ENCODE peak calls at places on chromosome 10, in six cellular contexts. W is suprapubic skin, Y is stomach, O is body of pancreas, F is esophagus squamous epithelium, B is A549. J is an unnamed sample. For H3K4me1, the result is how much of the 10 kb centered on the place peaks cover.

GRCh38 chr10:17175551-17175950 is 25.9 kb downstream of the TRDMT1 start:
- DNase-seq in W (no peak), F (no peak), Y (no peak), O (no peak), B (no peak), J (no peak)

GRCh38 chr10:118495499-118495898 is 99.9 kb downstream of the PRLHR start:
- DNase-seq in F (no peak), W (no peak), Y (no peak), B (no peak), O (no peak), J (no peak)

GRCh38 chr10:132001238-132001977 is 19.7 kb upstream of the BNIP3 start:
- DNase-seq in Y (no peak), F (no peak), W (no peak), B (peak), O (peak), J (no peak)

GRCh38 chr10:73873843-73874215 is 526 bp downstream of the CAMK2G start:
- DNase-seq in Y (no peak), B (no peak), O (no peak), F (no peak), W (no peak), J (no peak)

GRCh38 chr10:71434760-71435394 is 38.2 kb downstream of the CDH23 start:
- DNase-seq in Y (no peak), O (no peak), F (no peak), W (no peak), B (no peak), J (peak)

GRCh38 chr10:5951167-5951711 is 26.1 kb downstream of the IL15RA start:
- DNase-seq in B (no peak), Y (peak), O (peak), W (peak), F (no peak), J (no peak)

GRCh38 chr10:70137135-70137534 is 4.5 kb upstream of the AIFM2 start:
- DNase-seq in Y (peak), O (no peak), F (no peak), W (peak), B (no peak), J (no peak)

GRCh38 chr10:130463104-130463875 is 327.1 kb downstream of the GLRX3 start:
- DNase-seq in W (no peak), Y (no peak), B (no peak), O (no peak), F (no peak), J (no peak)

GRCh38 chr10:124827474-124827873 is 25.9 kb downstream of the ABRAXAS2 start:
- DNase-seq in B (peak), O (no peak), W (no peak), Y (no peak), F (no peak), J (no peak)

GRCh38 chr10:124064158-124064603 is 29.2 kb downstream of the CHST15 start:
- DNase-seq in B (peak), Y (no peak), O (no peak), F (no peak), W (no peak), J (no peak)

GRCh38 chr10:124059552-124059951 is 33.8 kb downstream of the CHST15 start:
- DNase-seq in O (no peak), F (no peak), Y (no peak), W (no peak), B (no peak), J (no peak)

GRCh38 chr10:121459765-121460453 is 138.3 kb downstream of the FGFR2 start:
- DNase-seq in O (no peak), F (no peak), Y (no peak), W (no peak), B (no peak), J (no peak)

GRCh38 chr10:104707602-104708160 is 66.6 kb downstream of the SORCS3 start:
- DNase-seq in Y (no peak), W (no peak), O (no peak), B (no peak), F (no peak), J (no peak)

GRCh38 chr10:44201011-44201410 is 183.9 kb downstream of the CXCL12 start:
- DNase-seq in B (no peak), F (no peak), O (no peak), W (no peak), Y (no peak), J (no peak)

GRCh38 chr10:277963-278362 is 142.7 kb downstream of the ZMYND11 start:
- DNase-seq in B (no peak), O (no peak), F (no peak), W (no peak), Y (no peak), J (no peak)

DNA sequence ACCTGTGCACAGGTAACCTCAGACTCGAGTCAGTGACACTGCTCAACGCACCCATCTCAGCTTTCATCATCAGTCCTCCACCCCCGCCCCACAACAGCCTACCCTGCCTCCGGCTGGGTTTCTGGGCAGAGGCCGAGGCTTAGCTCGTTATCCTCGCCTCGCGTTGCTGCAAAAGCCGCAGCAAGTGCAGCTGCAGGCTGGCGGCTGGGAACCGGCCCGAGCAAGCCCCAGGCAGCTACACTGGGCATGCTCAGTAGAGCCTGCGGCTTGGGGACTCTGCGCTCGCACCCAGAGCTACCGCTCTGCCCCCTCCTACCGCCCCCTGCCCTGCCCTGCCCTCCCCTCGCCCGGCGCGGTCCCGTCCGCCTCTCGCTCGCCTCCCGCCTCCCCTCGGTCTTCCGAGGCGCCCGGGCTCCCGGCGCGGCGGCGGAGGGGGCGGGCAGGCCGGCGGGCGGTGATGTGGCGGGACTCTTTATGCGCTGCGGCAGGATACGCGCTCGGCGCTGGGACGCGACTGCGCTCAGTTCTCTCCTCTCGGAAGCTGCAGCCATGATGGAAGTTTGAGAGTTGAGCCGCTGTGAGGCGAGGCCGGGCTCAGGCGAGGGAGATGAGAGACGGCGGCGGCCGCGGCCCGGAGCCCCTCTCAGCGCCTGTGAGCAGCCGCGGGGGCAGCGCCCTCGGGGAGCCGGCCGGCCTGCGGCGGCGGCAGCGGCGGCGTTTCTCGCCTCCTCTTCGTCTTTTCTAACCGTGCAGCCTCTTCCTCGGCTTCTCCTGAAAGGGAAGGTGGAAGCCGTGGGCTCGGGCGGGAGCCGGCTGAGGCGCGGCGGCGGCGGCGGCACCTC is at the start of the genes KLLN and PTEN:
- DNase-seq in Y (peak), W (peak), O (peak), B (peak), F (peak), J (peak)
- TF ChIP-seq POLR2A in Y (no peak), W (peak), O (peak), B (peak), F (peak), J (peak)

GRCh38 chr10:60733189-60733815 is 45.0 kb upstream of the CDK1 start:
- DNase-seq in F (no peak), B (peak), O (peak), Y (peak), W (peak), J (peak)
- H3K4me1 ChIP-seq in F (under half), B (under half), O (under half), Y (under half), W (under half), J (under half)

GRCh38 chr10:1632141-1632540 is 105.2 kb downstream of the ADARB2 start:
- DNase-seq in Y (no peak), W (no peak), F (no peak), B (no peak), O (no peak), J (no peak)

GRCh38 chr10:1632596-1632995 is 104.7 kb downstream of the ADARB2 start:
- DNase-seq in F (no peak), O (no peak), Y (no peak), B (no peak), W (no peak), J (no peak)

GRCh38 chr10:1629326-1630036 is 107.8 kb downstream of the ADARB2 start:
- DNase-seq in F (no peak), Y (no peak), O (no peak), W (no peak), B (no peak), J (no peak)

GRCh38 chr10:1633783-1634182 is 103.5 kb downstream of the ADARB2 start:
- DNase-seq in F (no peak), O (no peak), Y (no peak), B (no peak), W (no peak), J (no peak)

GRCh38 chr10:1631282-1631681 is 106.0 kb downstream of the ADARB2 start:
- DNase-seq in Y (no peak), O (no peak), W (no peak), B (no peak), F (no peak), J (no peak)
- TF ChIP-seq POLR2A in Y (no peak), O (no peak), W (no peak), B (no peak), F (no peak), J (no peak)

GRCh38 chr10:103181244-103181643 is 11.8 kb downstream of the NT5C2 start:
- DNase-seq in Y (no peak), B (no peak), O (no peak), F (no peak), W (no peak), J (no peak)
- H3K4me1 ChIP-seq in Y (under half), B (half or more), O (under half), F (under half), W (under half), J (under half)

DNA sequence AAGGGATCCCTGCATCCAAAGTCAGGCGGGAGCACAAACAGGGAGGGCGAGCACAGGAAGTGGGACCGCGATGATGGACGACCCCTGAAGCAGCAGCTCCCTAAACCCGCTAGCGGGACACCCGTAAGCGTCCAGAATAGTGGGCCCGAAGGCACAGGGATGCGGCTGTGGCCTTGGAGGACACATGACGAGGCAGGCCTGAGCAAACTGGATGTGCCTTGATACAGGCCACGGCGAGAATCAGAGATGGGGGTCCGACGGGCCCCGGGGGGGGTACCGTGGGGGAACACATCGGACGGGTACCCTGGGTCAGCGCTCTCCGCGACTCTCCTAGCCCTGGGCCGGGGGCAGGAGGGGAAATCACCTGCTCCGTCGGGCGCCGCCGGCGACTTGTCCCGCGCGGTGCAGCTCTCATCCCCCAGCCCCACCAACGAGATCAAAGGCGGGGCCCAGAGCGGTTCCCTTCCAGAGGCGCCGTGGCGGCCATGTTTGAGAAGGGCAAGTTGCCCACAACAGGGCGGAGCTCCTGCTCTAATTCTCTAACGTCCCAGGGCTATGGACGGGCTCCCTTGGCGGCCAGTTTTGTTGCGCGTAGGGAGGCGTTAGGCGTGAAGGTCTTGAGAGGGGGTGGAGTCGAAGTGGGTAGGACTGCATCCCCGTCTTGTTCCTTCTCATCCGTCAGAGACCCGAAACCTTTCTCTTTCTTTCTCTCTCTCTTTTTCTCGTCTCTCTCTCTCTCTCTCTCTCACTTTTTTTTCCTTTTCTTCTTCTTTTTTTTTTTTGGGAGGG is at the start of gene CUEDC2:
- DNase-seq in W (peak), O (peak), B (peak), Y (peak), F (peak), J (peak)
- TF ChIP-seq POLR2A in W (no peak), O (peak), B (peak), Y (no peak), F (peak), J (no peak)

GRCh38 chr10:86798030-86798429 is 41.6 kb downstream of the BMPR1A start:
- DNase-seq in Y (no peak), B (no peak), W (no peak), F (no peak), O (no peak), J (no peak)

GRCh38 chr10:86801995-86802394 is 45.6 kb downstream of the BMPR1A start:
- DNase-seq in O (no peak), F (no peak), Y (no peak), B (no peak), W (no peak), J (no peak)

GRCh38 chr10:86799188-86799845 is 42.9 kb downstream of the BMPR1A start:
- DNase-seq in B (no peak), Y (no peak), O (no peak), W (no peak), F (no peak), J (no peak)

GRCh38 chr10:86795353-86795752 is 38.9 kb downstream of the BMPR1A start:
- DNase-seq in O (no peak), W (no peak), Y (no peak), F (no peak), B (peak), J (no peak)

GRCh38 chr10:86798636-86799035 is 42.2 kb downstream of the BMPR1A start:
- DNase-seq in F (no peak), O (no peak), W (no peak), B (no peak), Y (no peak), J (no peak)
- H3K4me1 ChIP-seq in F (under half), O (under half), W (under half), B (under half), Y (under half), J (under half)

J was measured in Peyer's patch.